ENCODE peak calls at places on chromosomes 1 and 21, in five cellular contexts. One of them, this sample, is unnamed.
A peak's percentile ranks its signal among the peaks of the same experiment; 100 is the strongest.

GRCh38 chr1:54800899-54801759 is at the start of gene TTC22:
- DNase-seq in GM23248: peak; percentile 60
- DNase-seq in naive thymus-derived CD4-positive, alpha-beta T cell: peak; percentile 54
- DNase-seq in left lung: peak; percentile 72
- DNase-seq in aorta: no peak
- DNase-seq in this sample: peak; percentile 85

GRCh38 chr1:208288495-208288894 is 44.3 kb upstream of the PLXNA2 start:
- DNase-seq in GM23248: no peak
- DNase-seq in naive thymus-derived CD4-positive, alpha-beta T cell: no peak
- DNase-seq in left lung: no peak
- DNase-seq in aorta: no peak
- DNase-seq in this sample: no peak

GRCh38 chr1:233238884-233239432 is 56.6 kb downstream of the PCNX2 start:
- DNase-seq in GM23248: no peak
- DNase-seq in naive thymus-derived CD4-positive, alpha-beta T cell: no peak
- DNase-seq in aorta: no peak
- DNase-seq in left lung: no peak
- DNase-seq in this sample: no peak

GRCh38 chr1:11592752-11593151 is 61.5 kb downstream of the FBXO2 start:
- DNase-seq in GM23248: no peak
- DNase-seq in naive thymus-derived CD4-positive, alpha-beta T cell: no peak
- DNase-seq in left lung: no peak
- DNase-seq in aorta: no peak
- DNase-seq in this sample: no peak

GRCh38 chr1:224430511-224431113 is 4.0 kb downstream of the WDR26 start:
- DNase-seq in left lung: no peak
- DNase-seq in GM23248: peak; percentile 86
- DNase-seq in naive thymus-derived CD4-positive, alpha-beta T cell: peak; percentile 57
- DNase-seq in aorta: no peak
- DNase-seq in this sample: no peak

GRCh38 chr21:33033094-33033951 is 7.6 kb downstream of the OLIG2 start:
- DNase-seq in aorta: no peak
- DNase-seq in naive thymus-derived CD4-positive, alpha-beta T cell: no peak
- DNase-seq in GM23248: no peak
- DNase-seq in left lung: no peak
- DNase-seq in this sample: no peak

GRCh38 chr21:40548134-40548533 is 298.8 kb downstream of the DSCAM start:
- DNase-seq in naive thymus-derived CD4-positive, alpha-beta T cell: no peak
- DNase-seq in GM23248: no peak
- DNase-seq in aorta: no peak
- DNase-seq in left lung: no peak
- DNase-seq in this sample: no peak

GRCh38 chr1:31421404-31422040 is 8.5 kb downstream of the SERINC2 start:
- DNase-seq in GM23248: peak; percentile 21
- DNase-seq in left lung: no peak
- DNase-seq in aorta: no peak
- DNase-seq in naive thymus-derived CD4-positive, alpha-beta T cell: no peak
- DNase-seq in this sample: no peak

GRCh38 chr1:47693115-47693514 is 255.3 kb downstream of the FOXD2 start:
- DNase-seq in left lung: no peak
- DNase-seq in aorta: peak; percentile 45
- DNase-seq in naive thymus-derived CD4-positive, alpha-beta T cell: no peak
- DNase-seq in GM23248: no peak
- DNase-seq in this sample: no peak

GRCh38 chr1:48039088-48040049 is 42.2 kb upstream of the TRABD2B start:
- DNase-seq in left lung: no peak
- DNase-seq in naive thymus-derived CD4-positive, alpha-beta T cell: no peak
- DNase-seq in aorta: no peak
- DNase-seq in GM23248: no peak
- DNase-seq in this sample: no peak

GRCh38 chr1:2108213-2108876 is 58.1 kb downstream of the PRKCZ start:
- DNase-seq in GM23248: peak; percentile 58
- DNase-seq in naive thymus-derived CD4-positive, alpha-beta T cell: no peak
- DNase-seq in aorta: peak; percentile 75
- DNase-seq in left lung: no peak
- DNase-seq in this sample: peak; percentile 52

GRCh38 chr21:39630827-39631226 is 18.1 kb downstream of the B3GALT5 start:
- DNase-seq in GM23248: peak; percentile 26
- DNase-seq in aorta: no peak
- DNase-seq in left lung: no peak
- DNase-seq in naive thymus-derived CD4-positive, alpha-beta T cell: no peak
- DNase-seq in this sample: no peak

GRCh38 chr1:166069390-166069789 is 97.4 kb downstream of the FAM78B start:
- DNase-seq in naive thymus-derived CD4-positive, alpha-beta T cell: no peak
- DNase-seq in aorta: no peak
- DNase-seq in left lung: no peak
- DNase-seq in GM23248: peak; percentile 24
- DNase-seq in this sample: no peak

GRCh38 chr1:198364471-198364870 is 176.0 kb downstream of the ATP6V1G3 start:
- DNase-seq in aorta: no peak
- DNase-seq in GM23248: no peak
- DNase-seq in naive thymus-derived CD4-positive, alpha-beta T cell: no peak
- DNase-seq in left lung: no peak
- DNase-seq in this sample: no peak

GRCh38 chr1:63326473-63327380 is 4.4 kb downstream of the FOXD3 start:
- DNase-seq in naive thymus-derived CD4-positive, alpha-beta T cell: no peak
- DNase-seq in left lung: no peak
- DNase-seq in aorta: no peak
- DNase-seq in GM23248: no peak
- DNase-seq in this sample: no peak

GRCh38 chr21:31559368-31560119 is 99.9 kb upstream of the SOD1 start:
- DNase-seq in GM23248: peak; percentile 94
- DNase-seq in aorta: peak; percentile 93
- DNase-seq in left lung: peak; percentile 89
- DNase-seq in naive thymus-derived CD4-positive, alpha-beta T cell: peak; percentile 92
- DNase-seq in this sample: peak; percentile 97

GRCh38 chr1:48817505-48818114 is 40.9 kb upstream of the BEND5 start:
- DNase-seq in GM23248: peak; percentile 68
- DNase-seq in left lung: peak; percentile 61
- DNase-seq in aorta: peak; percentile 86
- DNase-seq in naive thymus-derived CD4-positive, alpha-beta T cell: no peak
- DNase-seq in this sample: peak; percentile 62

GRCh38 chr1:145990249-145991097 is 5.9 kb downstream of the TXNIP start:
- DNase-seq in left lung: peak; percentile 30
- DNase-seq in GM23248: peak; percentile 43
- DNase-seq in naive thymus-derived CD4-positive, alpha-beta T cell: no peak
- DNase-seq in aorta: no peak
- DNase-seq in this sample: peak; percentile 24

GRCh38 chr1:114558548-114558947 is 22.9 kb downstream of the BCAS2 start:
- DNase-seq in left lung: no peak
- DNase-seq in aorta: no peak
- DNase-seq in GM23248: peak; percentile 30
- DNase-seq in naive thymus-derived CD4-positive, alpha-beta T cell: no peak
- DNase-seq in this sample: no peak

GRCh38 chr1:218996362-218996761 is 177.3 kb upstream of the LYPLAL1 start:
- DNase-seq in naive thymus-derived CD4-positive, alpha-beta T cell: no peak
- DNase-seq in left lung: no peak
- DNase-seq in aorta: no peak
- DNase-seq in GM23248: peak; percentile 44
- DNase-seq in this sample: no peak

GRCh38 chr1:62810420-62811274 is 26.7 kb downstream of the ATG4C start:
- DNase-seq in naive thymus-derived CD4-positive, alpha-beta T cell: no peak
- DNase-seq in left lung: no peak
- DNase-seq in aorta: no peak
- DNase-seq in GM23248: no peak
- DNase-seq in this sample: no peak

GRCh38 chr1:100866041-100866900 is 28.4 kb downstream of the EXTL2 start:
- DNase-seq in left lung: no peak
- DNase-seq in GM23248: peak; percentile 71
- DNase-seq in aorta: no peak
- DNase-seq in naive thymus-derived CD4-positive, alpha-beta T cell: no peak
- DNase-seq in this sample: no peak

GRCh38 chr1:31910933-31911332 is 27.2 kb downstream of the PTP4A2 start:
- DNase-seq in naive thymus-derived CD4-positive, alpha-beta T cell: no peak
- DNase-seq in left lung: no peak
- DNase-seq in aorta: no peak
- DNase-seq in GM23248: peak; percentile 47
- DNase-seq in this sample: peak; percentile 24

GRCh38 chr1:5514519-5515183 is 477.6 kb downstream of the NPHP4 start:
- DNase-seq in GM23248: peak; percentile 48
- DNase-seq in left lung: peak; percentile 54
- DNase-seq in aorta: peak; percentile 91
- DNase-seq in naive thymus-derived CD4-positive, alpha-beta T cell: peak; percentile 32
- DNase-seq in this sample: peak; percentile 79

GRCh38 chr1:29679316-29679715 is 443.0 kb downstream of the PTPRU start:
- DNase-seq in GM23248: no peak
- DNase-seq in naive thymus-derived CD4-positive, alpha-beta T cell: no peak
- DNase-seq in aorta: no peak
- DNase-seq in left lung: no peak
- DNase-seq in this sample: no peak

GRCh38 chr1:160061376-160062100 is 8.4 kb downstream of the KCNJ10 start:
- DNase-seq in GM23248: no peak
- DNase-seq in naive thymus-derived CD4-positive, alpha-beta T cell: no peak
- DNase-seq in aorta: no peak
- DNase-seq in left lung: no peak
- DNase-seq in this sample: peak; percentile 58

GRCh38 chr1:34781844-34782391 is 904 bp downstream of the GJB3 start:
- DNase-seq in aorta: peak; percentile 23
- DNase-seq in GM23248: no peak
- DNase-seq in left lung: peak; percentile 22
- DNase-seq in naive thymus-derived CD4-positive, alpha-beta T cell: no peak
- DNase-seq in this sample: peak; percentile 18

GRCh38 chr1:228162286-228163003 is 3.2 kb upstream of the IBA57 start:
- DNase-seq in GM23248: peak; percentile 41
- DNase-seq in aorta: no peak
- DNase-seq in left lung: no peak
- DNase-seq in naive thymus-derived CD4-positive, alpha-beta T cell: no peak
- DNase-seq in this sample: no peak

GRCh38 chr1:228163004-228163753 is 2.4 kb upstream of the IBA57 start:
- DNase-seq in naive thymus-derived CD4-positive, alpha-beta T cell: no peak
- DNase-seq in aorta: no peak
- DNase-seq in left lung: no peak
- DNase-seq in GM23248: peak; percentile 52
- DNase-seq in this sample: no peak

GRCh38 chr1:228165372-228166169 is at the start of gene IBA57:
- DNase-seq in aorta: peak; percentile 100
- DNase-seq in naive thymus-derived CD4-positive, alpha-beta T cell: peak; percentile 100
- DNase-seq in GM23248: peak; percentile 100
- DNase-seq in left lung: peak; percentile 100
- DNase-seq in this sample: peak; percentile 99

GRCh38 chr1:228164561-228165371 is 838 bp upstream of the IBA57 start:
- DNase-seq in GM23248: no peak
- DNase-seq in left lung: no peak
- DNase-seq in naive thymus-derived CD4-positive, alpha-beta T cell: no peak
- DNase-seq in aorta: no peak
- DNase-seq in this sample: no peak

DNA sequence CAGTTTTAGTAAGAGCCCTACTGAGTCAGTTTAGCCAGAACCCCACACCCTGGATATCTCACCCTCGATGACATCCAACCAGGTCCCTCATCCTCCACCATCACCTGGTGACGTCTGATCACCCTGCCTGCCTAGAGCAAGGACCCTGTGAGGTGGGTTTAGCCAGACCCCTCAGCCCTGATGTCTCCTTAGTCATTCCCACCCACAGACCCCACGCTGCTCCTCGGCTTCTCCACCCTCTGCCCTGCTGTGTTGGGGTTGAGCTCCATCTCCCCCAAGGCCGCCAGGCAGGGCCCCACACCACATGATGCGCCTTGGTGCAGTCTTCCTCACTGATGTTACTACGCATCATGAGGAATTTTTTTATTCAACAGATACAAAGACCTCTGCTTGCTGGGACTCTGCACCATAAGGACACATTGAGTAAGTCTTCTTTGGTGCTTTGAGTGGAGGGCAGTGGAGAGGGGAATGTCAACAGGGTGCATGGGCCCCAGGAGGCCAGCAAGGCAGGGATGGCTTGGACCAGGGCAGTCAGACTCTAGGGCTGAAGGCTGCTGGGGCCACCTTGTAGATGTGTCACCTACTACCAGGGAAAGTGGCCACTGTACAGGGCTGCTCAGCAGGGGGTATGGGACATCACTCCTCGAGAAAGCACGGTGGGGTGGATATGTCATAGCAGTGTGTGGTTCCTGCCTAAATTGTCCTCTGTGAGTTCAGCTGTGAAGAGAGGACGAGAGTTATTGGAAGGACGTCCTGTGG is 1.6 kb upstream of the IBA57 start:
- DNase-seq in aorta: no peak
- DNase-seq in naive thymus-derived CD4-positive, alpha-beta T cell: no peak
- DNase-seq in left lung: no peak
- DNase-seq in GM23248: no peak
- DNase-seq in this sample: no peak
- H3K4me1 ChIP-seq in aorta: no peaks in the 10 kb centered on the region
- H3K4me1 ChIP-seq in naive thymus-derived CD4-positive, alpha-beta T cell: peaks cover 14% of the 10 kb centered on the region
- H3K4me1 ChIP-seq in left lung: peaks cover 17% of the 10 kb centered on the region
- H3K4me1 ChIP-seq in GM23248: peaks cover 29% of the 10 kb centered on the region
- H3K4me1 ChIP-seq in this sample: peaks cover 17% of the 10 kb centered on the region

GRCh38 chr1:184865831-184866230 is 108.5 kb downstream of the NIBAN1 start:
- DNase-seq in aorta: no peak
- DNase-seq in left lung: no peak
- DNase-seq in GM23248: no peak
- DNase-seq in naive thymus-derived CD4-positive, alpha-beta T cell: no peak
- DNase-seq in this sample: no peak

GRCh38 chr1:184870319-184870718 is 104.0 kb downstream of the NIBAN1 start:
- DNase-seq in left lung: no peak
- DNase-seq in aorta: no peak
- DNase-seq in GM23248: no peak
- DNase-seq in naive thymus-derived CD4-positive, alpha-beta T cell: no peak
- DNase-seq in this sample: no peak

GRCh38 chr1:184866582-184866981 is 107.7 kb downstream of the NIBAN1 start:
- DNase-seq in left lung: no peak
- DNase-seq in GM23248: no peak
- DNase-seq in aorta: no peak
- DNase-seq in naive thymus-derived CD4-positive, alpha-beta T cell: no peak
- DNase-seq in this sample: no peak

GRCh38 chr1:184866991-184867788 is 107.1 kb downstream of the NIBAN1 start:
- DNase-seq in GM23248: peak; percentile 90
- DNase-seq in naive thymus-derived CD4-positive, alpha-beta T cell: no peak
- DNase-seq in aorta: no peak
- DNase-seq in left lung: no peak
- DNase-seq in this sample: no peak

GRCh38 chr1:184867866-184868585 is 106.3 kb downstream of the NIBAN1 start:
- DNase-seq in left lung: no peak
- DNase-seq in naive thymus-derived CD4-positive, alpha-beta T cell: no peak
- DNase-seq in GM23248: no peak
- DNase-seq in aorta: no peak
- DNase-seq in this sample: no peak
- H3K4me3 ChIP-seq in left lung: no peak overlapping the region
- H3K4me3 ChIP-seq in naive thymus-derived CD4-positive, alpha-beta T cell: no peak overlapping the region
- H3K4me3 ChIP-seq in GM23248: no peak overlapping the region
- H3K4me3 ChIP-seq in aorta: no peak overlapping the region
- H3K4me3 ChIP-seq in this sample: no peak overlapping the region

GRCh38 chr1:230691615-230692014 is 22.3 kb downstream of the AGT start:
- DNase-seq in aorta: no peak
- DNase-seq in left lung: no peak
- DNase-seq in naive thymus-derived CD4-positive, alpha-beta T cell: no peak
- DNase-seq in GM23248: no peak
- DNase-seq in this sample: no peak
- H3K36me3 ChIP-seq in aorta: peaks cover 5% of the 10 kb centered on the region
- H3K36me3 ChIP-seq in left lung: no peaks in the 10 kb centered on the region
- H3K36me3 ChIP-seq in naive thymus-derived CD4-positive, alpha-beta T cell: peaks cover 42% of the 10 kb centered on the region
- H3K36me3 ChIP-seq in GM23248: peaks cover 27% of the 10 kb centered on the region
- H3K36me3 ChIP-seq in this sample: peaks cover 7% of the 10 kb centered on the region

DNA sequence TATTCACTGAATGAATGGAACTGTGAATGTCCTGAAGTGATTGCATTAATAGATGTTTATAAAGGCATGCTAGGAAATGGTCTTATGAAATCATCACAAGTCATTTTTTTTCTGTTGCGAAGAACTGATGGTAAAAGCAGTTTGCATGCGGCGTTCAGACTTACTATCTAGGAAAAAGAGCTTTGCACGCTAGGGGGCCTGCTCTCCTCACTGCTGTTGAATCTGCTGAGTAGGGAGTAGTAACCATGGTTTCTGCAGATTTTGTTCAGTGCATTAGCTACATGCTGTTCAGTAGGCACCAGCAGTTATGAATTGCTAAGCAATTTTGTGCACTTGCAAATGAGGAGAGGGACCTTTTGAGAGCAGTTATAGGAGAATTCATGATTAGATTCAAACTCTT is 57.9 kb downstream of the CENPF start:
- DNase-seq in left lung: no peak
- DNase-seq in aorta: no peak
- DNase-seq in GM23248: peak; percentile 95
- DNase-seq in naive thymus-derived CD4-positive, alpha-beta T cell: peak; percentile 7
- DNase-seq in this sample: peak; percentile 43
- H3K4me1 ChIP-seq in left lung: no peaks in the 10 kb centered on the region
- H3K4me1 ChIP-seq in aorta: no peaks in the 10 kb centered on the region
- H3K4me1 ChIP-seq in GM23248: peaks cover 18% of the 10 kb centered on the region
- H3K4me1 ChIP-seq in naive thymus-derived CD4-positive, alpha-beta T cell: no peaks in the 10 kb centered on the region
- H3K4me1 ChIP-seq in this sample: no peaks in the 10 kb centered on the region

This sample was measured in Caco-2.